ENCODE peak calls at places on chromosomes 5 and 9, in six cellular contexts. A, E, J, M, P and K are unnamed samples.
A peak's percentile ranks its signal among the peaks of the same experiment; 100 is the strongest.

GRCh38 chr9:97985058-97985861 is 2.1 kb downstream of the ANP32B start:
- DNase-seq in A (peak; percentile 44), E (no peak), J (peak; percentile 9), M (no peak), P (peak; percentile 87), K (peak; percentile 32)

GRCh38 chr9:114580609-114581193 is 6.9 kb upstream of the ATP6V1G1 start:
- DNase-seq in A (no peak), E (no peak), J (no peak), M (no peak), P (no peak), K (no peak)

GRCh38 chr5:122319897-122320296 is 7.9 kb downstream of the SNCAIP start:
- DNase-seq in A (no peak), E (no peak), J (no peak), M (no peak), P (no peak), K (no peak)

GRCh38 chr9:90142580-90142979 is 500.0 kb downstream of the DIRAS2 start:
- DNase-seq in A (peak; percentile 69), E (peak; percentile 21), J (no peak), M (peak; percentile 6), P (no peak), K (peak; percentile 74)

GRCh38 chr5:139660105-139660915 is 12.2 kb downstream of the CXXC5 start:
- DNase-seq in A (peak; percentile 82), E (no peak), J (no peak), M (no peak), P (peak; percentile 86), K (peak; percentile 92)

GRCh38 chr5:5969942-5970483 is 408.3 kb downstream of the MED10 start:
- DNase-seq in A (no peak), E (no peak), J (no peak), M (no peak), P (no peak), K (no peak)

GRCh38 chr9:113343732-113344231 is 3.7 kb upstream of the WDR31 start:
- DNase-seq in A (peak; percentile 86), E (no peak), J (no peak), M (peak; percentile 36), P (no peak), K (peak; percentile 76)

GRCh38 chr5:130136300-130136699 is 232.0 kb downstream of the CHSY3 start:
- DNase-seq in A (no peak), E (no peak), J (no peak), M (no peak), P (no peak), K (no peak)

GRCh38 chr5:178331491-178331981 is 98.9 kb upstream of the PHYKPL start:
- DNase-seq in A (peak; percentile 39), E (no peak), J (no peak), M (no peak), P (peak; percentile 80), K (peak; percentile 84)

GRCh38 chr9:125476645-125477044 is 215.0 kb downstream of the GAPVD1 start:
- DNase-seq in A (no peak), E (no peak), J (no peak), M (peak; percentile 65), P (no peak), K (no peak)

GRCh38 chr5:150616024-150616470 is 24.4 kb upstream of the SYNPO start:
- DNase-seq in A (peak; percentile 82), E (no peak), J (no peak), M (peak; percentile 52), P (no peak), K (peak; percentile 95)

GRCh38 chr5:134541736-134542376 is 16.4 kb downstream of the JADE2 start:
- DNase-seq in A (peak; percentile 21), E (no peak), J (no peak), M (peak; percentile 58), P (no peak), K (peak; percentile 48)

GRCh38 chr5:97854871-97855762 is 672.1 kb upstream of the RIOK2 start:
- DNase-seq in A (no peak), E (no peak), J (no peak), M (no peak), P (peak; percentile 59), K (no peak)

GRCh38 chr5:66958126-66958983 is 238.2 kb downstream of the CD180 start:
- DNase-seq in A (no peak), E (no peak), J (no peak), M (no peak), P (no peak), K (no peak)

GRCh38 chr5:161925960-161926359 is 78.0 kb downstream of the GABRA1 start:
- DNase-seq in A (no peak), E (no peak), J (no peak), M (no peak), P (no peak), K (no peak)

GRCh38 chr5:140341591-140341990 is 4.8 kb downstream of the HBEGF start:
- DNase-seq in A (no peak), E (no peak), J (no peak), M (no peak), P (peak; percentile 76), K (no peak)

GRCh38 chr5:22621084-22621483 is 232.1 kb downstream of the CDH12 start:
- DNase-seq in A (no peak), E (no peak), J (no peak), M (no peak), P (no peak), K (no peak)

GRCh38 chr9:95003694-95004451 is 277.4 kb downstream of the AOPEP start:
- DNase-seq in A (peak; percentile 70), E (no peak), J (no peak), M (peak; percentile 55), P (no peak), K (peak; percentile 60)

GRCh38 chr9:79155308-79155707 is 416.5 kb upstream of the TLE4 start:
- DNase-seq in A (no peak), E (no peak), J (no peak), M (no peak), P (no peak), K (no peak)

GRCh38 chr9:106420511-106420944 is 442.4 kb upstream of the ZNF462 start:
- DNase-seq in A (no peak), E (no peak), J (peak; percentile 76), M (no peak), P (no peak), K (no peak)

GRCh38 chr5:67495072-67495471 is 298.5 kb upstream of the CD180 start:
- DNase-seq in A (no peak), E (no peak), J (no peak), M (no peak), P (no peak), K (no peak)

GRCh38 chr9:90103771-90104170 is 499.0 kb downstream of the GADD45G start:
- DNase-seq in A (no peak), E (no peak), J (no peak), M (no peak), P (no peak), K (no peak)

GRCh38 chr5:112914584-112914983 is 7.4 kb downstream of the REEP5 start:
- DNase-seq in A (no peak), E (no peak), J (no peak), M (peak; percentile 39), P (no peak), K (no peak)

GRCh38 chr5:172648755-172649154 is 7.7 kb downstream of the NEURL1B start:
- DNase-seq in A (no peak), E (no peak), J (no peak), M (no peak), P (no peak), K (no peak)

GRCh38 chr5:172645271-172645670 is 4.2 kb downstream of the NEURL1B start:
- DNase-seq in A (no peak), E (no peak), J (no peak), M (no peak), P (peak; percentile 37), K (no peak)

GRCh38 chr5:172646716-172647285 is 5.7 kb downstream of the NEURL1B start:
- DNase-seq in A (peak; percentile 66), E (no peak), J (no peak), M (peak; percentile 45), P (peak; percentile 35), K (no peak)

GRCh38 chr5:172647341-172648007 is 6.4 kb downstream of the NEURL1B start:
- DNase-seq in A (peak; percentile 45), E (no peak), J (no peak), M (no peak), P (no peak), K (no peak)

GRCh38 chr5:172648008-172648359 is 6.9 kb downstream of the NEURL1B start:
- DNase-seq in A (no peak), E (no peak), J (no peak), M (no peak), P (no peak), K (no peak)
- H3K36me3 ChIP-seq in A (no peaks in the 10 kb centered on the region), E (no peaks in the 10 kb centered on the region), J (no peaks in the 10 kb centered on the region), M (no peaks in the 10 kb centered on the region), P (no peaks in the 10 kb centered on the region), K (no peaks in the 10 kb centered on the region)

GRCh38 chr9:133140174-133140505 is 19.1 kb upstream of the RALGDS start:
- DNase-seq in A (peak; percentile 72), E (no peak), J (no peak), M (no peak), P (no peak), K (no peak)

GRCh38 chr9:133142657-133143592 is 20.8 kb downstream of the GBGT1 start:
- DNase-seq in A (peak; percentile 68), E (no peak), J (no peak), M (no peak), P (peak; percentile 79), K (peak; percentile 25)

GRCh38 chr9:133140606-133141005 is 19.6 kb upstream of the RALGDS start:
- DNase-seq in A (no peak), E (no peak), J (no peak), M (no peak), P (no peak), K (no peak)

GRCh38 chr9:133143639-133144141 is 20.0 kb downstream of the GBGT1 start:
- DNase-seq in A (no peak), E (no peak), J (no peak), M (no peak), P (no peak), K (peak; percentile 24)

DNA sequence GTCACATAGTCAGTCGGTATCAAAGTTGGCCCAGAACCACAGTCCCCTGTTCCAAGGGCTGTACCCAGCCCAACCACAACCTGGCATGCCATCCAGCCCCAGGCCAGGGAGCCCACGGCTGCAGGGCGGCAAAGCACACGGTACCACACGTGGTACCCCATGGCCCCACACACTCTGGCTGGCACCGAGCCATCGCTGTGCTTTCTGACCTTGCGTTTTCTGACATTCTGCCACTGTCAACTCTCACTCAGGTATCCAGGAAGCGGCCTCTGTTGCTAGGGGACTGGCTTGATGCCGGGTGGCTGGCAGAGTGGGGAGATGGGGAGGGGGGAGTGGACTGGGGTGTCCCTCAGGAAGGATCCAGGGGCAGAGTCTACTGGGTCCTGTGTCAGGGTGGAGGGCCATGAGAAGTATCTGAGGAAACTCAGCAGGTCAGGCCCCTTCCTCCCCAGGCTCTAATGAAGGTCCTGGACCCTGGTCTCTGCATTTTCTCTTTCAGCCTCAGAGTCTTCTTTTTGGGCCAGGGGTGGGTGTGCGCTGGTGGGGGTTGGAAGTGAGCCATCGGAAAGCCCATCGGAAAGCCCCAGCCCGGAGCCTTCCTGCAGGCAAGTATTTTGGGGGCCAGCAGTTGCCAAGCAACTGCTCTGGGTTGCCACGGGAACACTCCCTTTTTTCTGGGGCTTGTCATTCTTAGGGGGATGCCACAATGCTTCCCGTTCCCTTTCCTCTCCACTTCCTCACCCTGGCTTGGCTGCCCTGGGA is 21.0 kb upstream of the RALGDS start:
- DNase-seq in A (peak; percentile 61), E (no peak), J (no peak), M (no peak), P (peak; percentile 89), K (peak; percentile 88)
- TF ChIP-seq POLR2AphosphoS5 in A (no peak), E (no peak), J (peak; percentile 46), M (no peak), P (peak; percentile 37), K (no peak)

GRCh38 chr9:87793292-87793691 is 67.4 kb downstream of the CTSL start:
- DNase-seq in A (no peak), E (no peak), J (no peak), M (peak; percentile 37), P (no peak), K (no peak)
- TF ChIP-seq POLR2A in A (no peak), E (no peak), J (no peak), M (peak; percentile 53), P (no peak), K (no peak)

GRCh38 chr5:52994266-52994665 is 5.1 kb downstream of the ITGA2 start:
- DNase-seq in A (no peak), E (no peak), J (no peak), M (no peak), P (no peak), K (no peak)
- H3K36me3 ChIP-seq in A (no peaks in the 10 kb centered on the region), E (peaks cover 8% of the 10 kb centered on the region), J (no peaks in the 10 kb centered on the region), M (no peaks in the 10 kb centered on the region), P (no peaks in the 10 kb centered on the region), K (no peaks in the 10 kb centered on the region)